ENCODE peak calls at places on chromosomes 4 and X, in nine cellular contexts. S is nephron progenitor cell, F is GM19239, E is AG10803, Y is Peyer's patch, R is aorta, Q is DMS79, K is NT2/D1, U is sciatic nerve. V is an unnamed sample.

GRCh38 chrX:115957862-115958490 is 212.6 kb upstream of the AGTR2 start:
- DNase-seq in S (no peak), F (no peak), E (no peak), Y (no peak), R (no peak), Q (no peak), K (no peak), U (no peak), V (no peak)

GRCh38 chr4:159292137-159292896 is 189.4 kb downstream of the RAPGEF2 start:
- DNase-seq in S (no peak), F (no peak), E (no peak), Y (no peak), R (no peak), Q (no peak), K (no peak), U (no peak), V (no peak)

GRCh38 chrX:38561951-38562719 is 793 bp downstream of the TSPAN7 start:
- DNase-seq in S (peak; percentile 41), F (no peak), E (no peak), Y (peak; percentile 52), R (peak; percentile 69), Q (no peak), K (no peak), U (peak; percentile 59), V (peak; percentile 47)

GRCh38 chr4:41757521-41758156 is 9.1 kb upstream of the PHOX2B start:
- DNase-seq in S (no peak), F (no peak), E (no peak), Y (no peak), R (no peak), Q (no peak), K (no peak), U (no peak), V (no peak)

GRCh38 chr4:38923746-38924145 is 56.1 kb downstream of the FAM114A1 start:
- DNase-seq in S (no peak), F (no peak), E (no peak), Y (no peak), R (no peak), Q (no peak), K (no peak), U (no peak), V (no peak)

GRCh38 chrX:18951032-18951431 is 32.9 kb downstream of the PHKA2 start:
- DNase-seq in S (no peak), F (no peak), E (no peak), Y (no peak), R (no peak), Q (no peak), K (no peak), U (no peak), V (no peak)

GRCh38 chr4:41644288-41644914 is 104.1 kb downstream of the PHOX2B start:
- DNase-seq in S (peak; percentile 93), F (no peak), E (peak; percentile 24), Y (peak; percentile 79), R (peak; percentile 94), Q (no peak), K (peak; percentile 55), U (peak; percentile 87), V (peak; percentile 76)

GRCh38 chr4:128286474-128287158 is 997 bp downstream of the PGRMC2 start:
- DNase-seq in S (no peak), F (peak; percentile 21), E (peak; percentile 80), Y (no peak), R (no peak), Q (peak; percentile 19), K (no peak), U (no peak), V (no peak)

V was measured in globus pallidus.